ENCODE peak calls at places on chromosome 3, in nine cellular contexts. Q is CD4-positive, alpha-beta memory T cell; S is PC-9; O is OCI-LY7; W is upper lobe of right lung; N is IMR-90; F is mammary epithelial cell; A is CD8-positive, alpha-beta memory T cell; L is NT2/D1. Z is an unnamed sample.
A peak's percentile ranks its signal among the peaks of the same experiment; 100 is the strongest.

GRCh38 chr3:183427206-183428139 is 946 bp downstream of the MCF2L2 start:
- DNase-seq in O (no peak), W (no peak), F (no peak), S (no peak), N (no peak), A (no peak), Q (no peak), L (no peak), Z (no peak)

GRCh38 chr3:38579551-38580449 is 69.7 kb downstream of the SCN5A start:
- DNase-seq in O (peak; percentile 17), N (peak; percentile 42), W (peak; percentile 29), S (no peak), A (no peak), L (no peak), Q (no peak), F (no peak), Z (peak; percentile 4)

GRCh38 chr3:18127181-18127863 is 297.8 kb downstream of the SATB1 start:
- DNase-seq in W (no peak), O (peak; percentile 93), N (no peak), F (no peak), Q (no peak), A (no peak), S (no peak), L (no peak), Z (no peak)

GRCh38 chr3:179020112-179020511 is 51.5 kb downstream of the ZMAT3 start:
- DNase-seq in S (no peak), A (no peak), N (no peak), W (no peak), O (no peak), F (no peak), Q (no peak), L (no peak), Z (no peak)

GRCh38 chr3:62755285-62755684 is 119.9 kb downstream of the CADPS start:
- DNase-seq in N (no peak), O (peak; percentile 94), W (no peak), L (no peak), S (no peak), F (peak; percentile 55), A (no peak), Q (no peak), Z (no peak)

GRCh38 chr3:100427694-100428093 is 26.4 kb downstream of the LNP1 start:
- DNase-seq in Q (no peak), N (peak; percentile 44), O (no peak), L (no peak), F (no peak), A (no peak), S (no peak), W (no peak), Z (no peak)

GRCh38 chr3:112390783-112391641 is 58.1 kb downstream of the CD200 start:
- DNase-seq in W (no peak), Q (no peak), S (peak; percentile 52), F (peak; percentile 88), A (peak; percentile 0), O (no peak), N (peak; percentile 98), L (peak; percentile 78), Z (peak; percentile 15)

GRCh38 chr3:179807588-179807987 is 154.7 kb downstream of the USP13 start:
- DNase-seq in N (no peak), L (no peak), Q (no peak), O (no peak), S (no peak), W (no peak), F (no peak), A (no peak), Z (no peak)

GRCh38 chr3:20809356-20809755 is 623.4 kb upstream of the SGO1 start:
- DNase-seq in O (no peak), S (no peak), F (peak; percentile 3), A (no peak), N (no peak), Q (no peak), W (no peak), L (no peak), Z (no peak)

GRCh38 chr3:20811006-20811405 is 625.0 kb upstream of the SGO1 start:
- DNase-seq in A (no peak), O (no peak), F (no peak), W (no peak), L (no peak), S (no peak), N (no peak), Q (no peak), Z (no peak)

GRCh38 chr3:20811631-20812030 is 625.6 kb upstream of the SGO1 start:
- DNase-seq in N (no peak), F (no peak), A (no peak), S (no peak), O (no peak), L (no peak), W (no peak), Q (no peak), Z (no peak)

GRCh38 chr3:20808864-20809263 is 622.9 kb upstream of the SGO1 start:
- DNase-seq in A (no peak), L (no peak), F (no peak), Q (no peak), S (no peak), N (no peak), W (no peak), O (no peak), Z (no peak)
- H3K4me3 ChIP-seq in A (no peak overlapping the region), L (no peak overlapping the region), F (no peak overlapping the region), Q (no peak overlapping the region), S (no peak overlapping the region), N (no peak overlapping the region), W (no peak overlapping the region), O (no peak overlapping the region), Z (no peak overlapping the region)

GRCh38 chr3:42095540-42095939 is 4.4 kb downstream of the TRAK1 start:
- DNase-seq in O (no peak), N (no peak), F (no peak), Q (no peak), L (no peak), W (no peak), A (no peak), S (no peak), Z (no peak)

GRCh38 chr3:42099020-42099765 is 8.0 kb downstream of the TRAK1 start:
- DNase-seq in L (no peak), N (no peak), Q (no peak), F (no peak), O (no peak), S (no peak), W (no peak), A (no peak), Z (no peak)

GRCh38 chr3:42094992-42095391 is 3.8 kb downstream of the TRAK1 start:
- DNase-seq in N (no peak), F (no peak), O (no peak), Q (no peak), W (no peak), L (no peak), S (no peak), A (no peak), Z (no peak)

GRCh38 chr3:42098171-42098570 is 7.0 kb downstream of the TRAK1 start:
- DNase-seq in W (no peak), N (no peak), L (no peak), O (no peak), Q (no peak), F (no peak), A (no peak), S (no peak), Z (no peak)

GRCh38 chr3:42097166-42097946 is 6.2 kb downstream of the TRAK1 start:
- DNase-seq in F (peak; percentile 71), Q (no peak), L (no peak), O (no peak), W (no peak), A (no peak), N (peak; percentile 86), S (no peak), Z (no peak)
- H3K4me1 ChIP-seq in F (peaks cover 31% of the 10 kb centered on the region), Q (peaks cover 4% of the 10 kb centered on the region), L (no peaks in the 10 kb centered on the region), O (peaks cover 28% of the 10 kb centered on the region), W (peaks cover 43% of the 10 kb centered on the region), A (no peaks in the 10 kb centered on the region), N (peaks cover 23% of the 10 kb centered on the region), S (no peaks in the 10 kb centered on the region), Z (peaks cover 10% of the 10 kb centered on the region)

GRCh38 chr3:158093526-158093925 is 12.7 kb downstream of the SHOX2 start:
- DNase-seq in W (no peak), F (no peak), O (no peak), S (no peak), A (no peak), N (no peak), L (no peak), Q (no peak), Z (no peak)

GRCh38 chr3:158094235-158094916 is 11.8 kb downstream of the SHOX2 start:
- DNase-seq in L (no peak), S (no peak), Q (no peak), N (no peak), F (no peak), O (no peak), W (peak; percentile 62), A (no peak), Z (no peak)

GRCh38 chr3:158094917-158095301 is 11.3 kb downstream of the SHOX2 start:
- DNase-seq in S (no peak), L (no peak), F (no peak), Q (no peak), N (no peak), A (no peak), W (no peak), O (no peak), Z (no peak)

GRCh38 chr3:158097141-158097540 is 9.1 kb downstream of the SHOX2 start:
- DNase-seq in A (no peak), F (no peak), N (no peak), W (no peak), L (no peak), S (no peak), O (no peak), Q (no peak), Z (no peak)

DNA sequence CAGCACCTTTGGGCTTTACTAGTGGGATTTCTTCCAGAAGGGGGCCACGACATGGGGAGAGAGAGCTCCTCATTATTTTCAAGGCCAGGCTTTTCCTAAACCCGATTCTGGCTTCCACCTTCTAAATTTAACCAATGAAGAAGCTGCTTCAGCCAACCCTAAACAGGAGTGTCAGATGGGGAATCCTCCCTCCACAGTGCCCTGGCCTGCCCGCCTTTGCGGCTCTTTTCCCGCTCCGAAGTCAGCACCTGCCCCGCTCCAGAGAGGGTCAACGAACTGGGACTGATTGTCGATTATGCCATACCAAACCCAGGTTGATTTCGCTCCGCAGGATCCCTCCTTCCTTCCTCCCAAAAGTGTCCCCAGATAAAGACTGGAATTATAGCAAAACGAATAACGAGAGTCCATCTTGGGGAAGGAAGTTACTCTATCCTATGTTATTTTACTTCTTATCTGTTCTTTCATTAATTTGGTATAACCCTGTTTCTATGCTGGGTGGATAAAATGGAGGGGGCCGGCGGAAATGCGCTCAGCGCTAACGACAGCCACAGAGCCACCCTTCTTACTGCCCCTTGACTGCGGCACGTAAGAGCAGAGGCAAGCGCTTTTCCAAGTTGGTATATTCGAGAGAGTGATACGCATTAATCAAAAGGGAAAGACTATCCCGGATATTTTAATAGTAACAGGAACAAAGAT is 10.8 kb downstream of the SHOX2 start:
- DNase-seq in S (no peak), W (no peak), N (no peak), O (no peak), L (no peak), F (no peak), A (no peak), Q (no peak), Z (no peak)
- H3K4me3 ChIP-seq in S (no peak overlapping the region), W (no peak overlapping the region), N (no peak overlapping the region), O (no peak overlapping the region), L (peak overlapping the region; percentile 68), F (no peak overlapping the region), A (no peak overlapping the region), Q (no peak overlapping the region), Z (no peak overlapping the region)

DNA sequence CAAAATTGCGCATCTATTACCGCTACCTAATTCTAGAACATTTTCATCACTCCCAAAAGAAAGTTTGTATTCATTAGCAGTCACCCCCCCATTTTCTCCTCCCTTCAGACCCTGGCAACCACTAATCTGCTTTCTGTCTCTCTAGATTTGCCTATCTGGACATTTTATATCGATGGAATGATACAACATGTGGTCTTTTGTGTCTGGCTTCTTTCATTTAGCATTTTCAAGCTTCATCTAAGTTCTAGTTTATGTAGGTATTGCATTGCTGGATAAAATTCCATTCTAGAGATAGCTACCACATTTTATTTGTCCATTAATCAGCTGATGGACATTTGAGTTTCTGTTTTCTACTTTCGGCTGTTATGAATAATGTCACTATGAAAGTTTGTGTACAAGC is 38.4 kb downstream of the SLMAP start:
- DNase-seq in A (no peak), F (no peak), L (no peak), W (no peak), O (no peak), Q (no peak), S (no peak), N (no peak), Z (no peak)
- H3K4me1 ChIP-seq in A (no peaks in the 10 kb centered on the region), F (peaks cover 12% of the 10 kb centered on the region), L (no peaks in the 10 kb centered on the region), W (peaks cover 6% of the 10 kb centered on the region), O (no peaks in the 10 kb centered on the region), Q (no peaks in the 10 kb centered on the region), S (peaks cover 38% of the 10 kb centered on the region), N (peaks cover 5% of the 10 kb centered on the region), Z (no peaks in the 10 kb centered on the region)

Z was measured in HAP-1.